ENCODE peak calls at places on chromosomes 13 and 19, in five cellular contexts. J is stomach, A is H1, L is HCT116, C is GM12892. Y is an unnamed sample.

GRCh38 chr13:51034906-51035305 is 76.2 kb downstream of the C13orf42 start:
- DNase-seq in J (no peak), A (no peak), L (no peak), C (no peak), Y (no peak)

GRCh38 chr13:97934590-97934989 is 18.9 kb upstream of the IPO5 start:
- DNase-seq in A (no peak), C (no peak), J (no peak), L (no peak), Y (no peak)

GRCh38 chr13:19818223-19818842 is 35.6 kb upstream of the PSPC1 start:
- DNase-seq in C (no peak), L (peak), J (peak), A (peak), Y (no peak)

GRCh38 chr13:109096101-109096500 is 466.7 kb downstream of the MYO16 start:
- DNase-seq in A (no peak), C (no peak), L (no peak), J (no peak), Y (no peak)

GRCh38 chr13:59873856-59874255 is 289.9 kb downstream of the DIAPH3 start:
- DNase-seq in A (no peak), C (no peak), J (no peak), L (no peak), Y (no peak)

GRCh38 chr13:103815619-103816018 is 749.4 kb upstream of the SLC10A2 start:
- DNase-seq in J (no peak), C (no peak), L (no peak), A (no peak), Y (no peak)

GRCh38 chr13:76286178-76286577 is 600.0 kb downstream of the KCTD12 start:
- DNase-seq in J (no peak), L (no peak), A (no peak), C (no peak), Y (no peak)

GRCh38 chr13:22017226-22017625 is 346.4 kb downstream of the FGF9 start:
- DNase-seq in C (no peak), L (no peak), A (no peak), J (no peak), Y (no peak)

GRCh38 chr19:53102701-53103140 is 501 bp downstream of the ZNF160 start:
- DNase-seq in C (peak), A (no peak), J (peak), L (no peak), Y (peak)

GRCh38 chr19:51140441-51140840 is 1.7 kb upstream of the SIGLEC7 start:
- DNase-seq in J (no peak), A (no peak), L (no peak), C (no peak), Y (no peak)

GRCh38 chr13:51856027-51856736 is 5.6 kb upstream of the CCDC70 start:
- DNase-seq in L (no peak), A (no peak), C (no peak), J (no peak), Y (no peak)

GRCh38 chr19:45440873-45441654 is 17.3 kb upstream of the ERCC1 start:
- DNase-seq in L (no peak), A (no peak), J (no peak), C (no peak), Y (no peak)

GRCh38 chr13:49524740-49525501 is 29.2 kb downstream of the PHF11 start:
- DNase-seq in C (no peak), J (no peak), L (no peak), A (no peak), Y (no peak)

GRCh38 chr13:79749985-79750551 is 269.1 kb downstream of the NDFIP2 start:
- DNase-seq in A (no peak), C (no peak), J (no peak), L (no peak), Y (peak)

GRCh38 chr19:11269408-11269807 is 7.1 kb upstream of the DOCK6 start:
- DNase-seq in C (no peak), J (no peak), L (no peak), A (no peak), Y (no peak)

GRCh38 chr13:98216711-98217110 is 39.6 kb upstream of the RNF113B start:
- DNase-seq in J (no peak), C (no peak), L (no peak), A (no peak), Y (no peak)

GRCh38 chr13:109816112-109816978 is 30.0 kb upstream of the IRS2 start:
- DNase-seq in J (no peak), L (no peak), C (no peak), A (no peak), Y (no peak)

DNA sequence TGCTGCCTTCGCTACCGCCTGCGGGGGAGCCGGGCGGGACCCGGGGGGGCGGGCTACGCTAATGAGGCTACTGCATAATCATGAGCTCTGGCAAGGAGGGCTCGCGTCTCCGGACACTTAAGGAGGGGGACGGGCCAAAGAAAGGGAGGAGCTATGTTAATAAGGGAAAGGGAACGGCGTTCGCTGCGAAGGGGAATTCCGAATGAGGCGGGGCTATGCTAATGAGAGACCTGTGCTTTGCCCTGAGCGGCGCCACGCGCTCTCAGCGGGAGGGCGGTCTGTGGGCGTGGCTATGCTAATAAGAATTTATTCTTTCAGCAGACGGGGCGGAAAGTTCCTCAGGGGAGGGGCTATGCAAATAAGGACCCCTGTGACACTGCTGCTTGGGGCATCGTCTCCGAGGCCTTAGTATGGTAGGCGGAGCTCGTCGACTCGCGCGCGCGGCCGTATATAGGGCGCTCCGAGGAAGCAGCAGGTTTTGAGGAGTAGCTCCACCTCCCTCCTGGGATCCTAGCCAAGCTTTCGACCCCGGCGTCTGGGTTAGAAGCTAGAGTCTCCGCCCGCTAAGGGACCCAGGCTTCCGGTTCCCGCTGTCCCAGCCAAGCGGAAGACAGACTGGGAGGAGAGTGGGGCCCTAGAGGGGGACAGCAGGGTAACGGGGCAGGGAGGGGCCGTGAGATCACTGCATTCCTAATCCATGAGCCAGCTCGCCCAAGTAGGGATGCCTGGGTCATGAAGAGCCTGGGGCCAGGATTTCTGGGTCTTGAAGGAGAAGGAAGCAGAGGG is at the start of gene RRAS:
- DNase-seq in J (peak), A (peak), C (peak), L (peak), Y (peak)
- TF ChIP-seq POLR2A in J (no peak), A (no peak), C (peak), L (peak), Y (peak)

GRCh38 chr13:44116562-44117315 is 237.0 kb downstream of the LACC1 start:
- DNase-seq in C (no peak), A (no peak), J (no peak), L (no peak), Y (no peak)

GRCh38 chr13:44111701-44112100 is 232.0 kb downstream of the LACC1 start:
- DNase-seq in L (no peak), J (no peak), C (no peak), A (no peak), Y (no peak)

GRCh38 chr13:44112700-44113329 is 233.1 kb downstream of the LACC1 start:
- DNase-seq in A (no peak), J (no peak), C (no peak), L (no peak), Y (no peak)

GRCh38 chr13:44120814-44121505 is 241.3 kb downstream of the LACC1 start:
- DNase-seq in A (no peak), C (no peak), L (no peak), J (no peak), Y (no peak)

GRCh38 chr13:44117351-44117750 is 237.6 kb downstream of the LACC1 start:
- DNase-seq in L (no peak), C (no peak), J (no peak), A (no peak), Y (no peak)
- TF ChIP-seq POLR2A in L (no peak), C (no peak), J (no peak), A (no peak), Y (no peak)

GRCh38 chr19:13844130-13844631 is 32.8 kb upstream of the NANOS3 start:
- DNase-seq in C (no peak), J (no peak), L (no peak), A (no peak), Y (no peak)

GRCh38 chr19:13847900-13848677 is 28.8 kb upstream of the NANOS3 start:
- DNase-seq in A (no peak), J (no peak), L (no peak), C (no peak), Y (no peak)

GRCh38 chr19:13848811-13849241 is 28.1 kb upstream of the NANOS3 start:
- DNase-seq in J (no peak), A (no peak), C (no peak), L (no peak), Y (no peak)

GRCh38 chr19:13847033-13847899 is 29.7 kb upstream of the NANOS3 start:
- DNase-seq in J (peak), L (peak), C (peak), A (no peak), Y (peak)

GRCh38 chr19:13846533-13847032 is 30.4 kb upstream of the NANOS3 start:
- DNase-seq in A (no peak), J (peak), C (peak), L (peak), Y (peak)
- TF ChIP-seq POLR2A in A (no peak), J (no peak), C (peak), L (no peak), Y (peak)

GRCh38 chr19:8577247-8577646 is at the start of gene MYO1F:
- DNase-seq in C (no peak), J (peak), L (no peak), A (no peak), Y (no peak)

GRCh38 chr19:8580710-8581281 is 3.6 kb upstream of the MYO1F start:
- DNase-seq in J (peak), A (peak), C (peak), L (peak), Y (peak)

GRCh38 chr19:8576273-8576993 is 809 bp downstream of the MYO1F start:
- DNase-seq in J (no peak), C (no peak), A (no peak), L (no peak), Y (no peak)

GRCh38 chr19:8577741-8578140 is 499 bp upstream of the MYO1F start:
- DNase-seq in J (no peak), A (no peak), C (no peak), L (no peak), Y (no peak)

GRCh38 chr19:8578642-8579265 is 1.5 kb upstream of the MYO1F start:
- DNase-seq in J (peak), A (peak), L (peak), C (peak), Y (no peak)
- TF ChIP-seq POLR2A in J (no peak), A (no peak), L (no peak), C (no peak), Y (no peak)

GRCh38 chr19:18385359-18385674 is 641 bp upstream of the GDF15 start:
- DNase-seq in C (no peak), L (no peak), A (no peak), J (no peak), Y (no peak)

GRCh38 chr19:18384775-18385174 is 1.2 kb upstream of the GDF15 start:
- DNase-seq in L (no peak), J (no peak), A (no peak), C (no peak), Y (no peak)

GRCh38 chr19:18387395-18387794 is 1.4 kb downstream of the GDF15 start:
- DNase-seq in C (no peak), J (no peak), L (no peak), A (no peak), Y (no peak)

GRCh38 chr19:18386543-18387251 is 739 bp downstream of the GDF15 start:
- DNase-seq in C (no peak), A (no peak), J (no peak), L (no peak), Y (no peak)

DNA sequence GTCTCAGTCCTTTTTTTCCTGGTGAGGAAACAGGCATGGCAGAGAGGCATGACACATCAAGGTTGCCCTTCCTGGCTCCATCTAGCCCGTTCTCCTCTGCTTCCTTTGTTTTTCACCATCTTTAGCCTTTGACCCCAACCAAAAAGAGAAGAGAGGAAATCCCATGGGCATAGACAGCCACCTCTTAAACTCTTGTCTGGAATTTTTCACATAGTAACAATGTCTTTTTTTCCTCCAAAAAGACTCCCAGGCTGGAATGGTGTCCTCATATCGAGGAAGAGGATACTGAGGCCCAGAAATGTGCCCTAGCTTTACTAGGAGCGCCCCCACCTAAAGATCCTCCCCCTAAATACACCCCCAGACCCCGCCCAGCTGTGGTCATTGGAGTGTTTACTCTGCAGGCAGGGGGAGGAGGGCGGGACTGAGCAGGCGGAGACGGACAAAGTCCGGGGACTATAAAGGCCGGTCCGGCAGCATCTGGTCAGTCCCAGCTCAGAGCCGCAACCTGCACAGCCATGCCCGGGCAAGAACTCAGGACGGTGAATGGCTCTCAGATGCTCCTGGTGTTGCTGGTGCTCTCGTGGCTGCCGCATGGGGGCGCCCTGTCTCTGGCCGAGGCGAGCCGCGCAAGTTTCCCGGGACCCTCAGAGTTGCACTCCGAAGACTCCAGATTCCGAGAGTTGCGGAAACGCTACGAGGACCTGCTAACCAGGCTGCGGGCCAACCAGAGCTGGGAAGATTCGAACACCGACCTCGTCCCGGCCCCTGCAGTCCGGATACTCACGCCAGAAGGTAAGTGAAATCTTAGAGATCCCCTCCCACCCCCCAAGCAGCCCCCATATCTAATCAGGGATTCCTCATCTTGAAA is at the start of gene GDF15:
- DNase-seq in C (no peak), L (peak), A (no peak), J (peak), Y (peak)
- TF ChIP-seq POLR2A in C (no peak), L (peak), A (no peak), J (peak), Y (peak)

GRCh38 chr19:4375620-4376228 is 24.6 kb downstream of the SH3GL1 start:
- DNase-seq in A (no peak), L (no peak), J (no peak), C (no peak), Y (peak)

GRCh38 chr19:4374451-4375163 is 25.7 kb downstream of the SH3GL1 start:
- DNase-seq in C (no peak), A (no peak), L (peak), J (peak), Y (peak)

GRCh38 chr19:4376991-4377781 is 23.2 kb downstream of the SH3GL1 start:
- DNase-seq in A (no peak), C (no peak), J (peak), L (no peak), Y (no peak)

GRCh38 chr19:4375164-4375619 is 25.2 kb downstream of the SH3GL1 start:
- DNase-seq in L (no peak), A (peak), J (peak), C (no peak), Y (no peak)

GRCh38 chr19:4376245-4376990 is 23.9 kb downstream of the SH3GL1 start:
- DNase-seq in L (no peak), J (no peak), C (no peak), A (no peak), Y (no peak)
- TF ChIP-seq POLR2A in L (no peak), J (no peak), C (no peak), A (no peak), Y (no peak)

DNA sequence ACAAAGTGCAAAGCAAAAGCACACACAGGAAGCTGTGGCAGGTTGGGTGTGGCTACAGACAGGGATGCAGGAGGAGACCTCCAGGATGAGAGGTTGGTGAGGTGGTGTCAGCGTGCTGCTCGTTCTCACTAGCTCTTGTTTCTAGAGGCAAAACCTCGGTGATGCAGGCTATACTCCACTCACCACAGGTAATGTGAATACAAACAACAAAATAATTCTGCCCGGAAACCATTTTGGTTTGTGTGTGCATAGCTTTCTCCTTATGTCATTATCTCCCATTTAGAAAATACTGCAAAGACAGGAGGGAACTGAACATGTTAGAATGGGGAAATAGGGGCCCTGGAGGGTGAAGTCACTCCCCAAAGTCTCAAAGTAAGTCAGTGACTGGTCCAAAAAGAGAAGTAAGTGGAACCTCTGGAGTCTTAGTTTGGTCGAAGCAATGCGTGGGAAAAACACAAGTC is 9.4 kb downstream of the LCP1 start:
- DNase-seq in J (no peak), A (no peak), C (no peak), L (no peak), Y (no peak)
- TF ChIP-seq POLR2A in J (no peak), A (no peak), C (peak), L (no peak), Y (no peak)

GRCh38 chr13:32587774-32588165 is 1.5 kb downstream of the PDS5B start:
- DNase-seq in C (no peak), J (no peak), A (no peak), L (no peak), Y (no peak)

GRCh38 chr13:32582991-32583390 is 3.3 kb upstream of the PDS5B start:
- DNase-seq in J (no peak), L (no peak), A (no peak), C (no peak), Y (no peak)

GRCh38 chr13:32585625-32586021 is 629 bp upstream of the PDS5B start:
- DNase-seq in J (no peak), L (no peak), A (no peak), C (no peak), Y (no peak)

GRCh38 chr13:32586022-32586900 is at the start of gene PDS5B:
- DNase-seq in A (peak), L (peak), J (peak), C (peak), Y (peak)

DNA sequence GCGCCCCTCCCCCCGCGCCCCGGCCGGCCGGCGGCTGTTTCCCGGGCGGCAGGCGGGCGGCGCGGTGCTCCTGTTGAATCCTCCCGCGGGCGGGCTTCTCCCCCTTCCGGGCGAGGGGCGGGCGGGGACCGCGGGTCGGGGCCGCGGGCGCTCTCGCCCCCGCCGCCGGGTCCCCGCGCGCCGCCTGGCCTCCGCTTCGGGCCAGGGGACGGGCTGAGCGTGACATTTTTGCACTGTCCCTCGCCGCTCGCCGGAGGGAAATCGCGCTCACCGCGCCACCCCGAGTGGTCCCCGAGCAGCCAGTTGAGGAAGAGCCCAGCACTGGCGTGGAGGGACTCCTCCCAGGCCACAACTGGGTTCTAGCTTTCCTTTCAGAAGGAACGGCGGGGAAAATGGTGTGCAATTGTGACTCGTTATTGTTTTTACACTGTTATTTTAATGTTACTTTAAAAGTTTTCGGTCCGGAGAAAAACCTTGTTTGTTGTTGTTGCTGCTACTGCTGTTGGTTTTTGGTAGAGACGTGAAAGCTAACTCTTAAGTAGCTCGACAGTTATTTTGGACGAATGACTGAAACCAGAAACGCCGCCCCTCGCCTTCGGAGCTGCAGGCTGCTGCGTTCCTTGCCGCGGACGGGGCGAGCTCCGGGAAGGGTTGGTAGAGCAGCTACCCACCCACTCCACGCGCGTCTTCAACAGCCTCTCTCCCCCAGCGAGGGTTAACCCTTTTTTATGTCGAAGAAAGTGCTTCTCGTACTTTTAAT is 942 bp downstream of the PDS5B start:
- DNase-seq in A (no peak), C (peak), L (peak), J (peak), Y (peak)
- TF ChIP-seq POLR2A in A (no peak), C (peak), L (no peak), J (no peak), Y (no peak)

GRCh38 chr19:4712771-4713170 is 10.9 kb downstream of the DPP9 start:
- DNase-seq in J (no peak), C (no peak), A (no peak), L (no peak), Y (no peak)

GRCh38 chr19:4714016-4714415 is 9.6 kb downstream of the DPP9 start:
- DNase-seq in C (no peak), A (no peak), L (no peak), J (no peak), Y (no peak)

GRCh38 chr19:4711211-4711610 is 12.4 kb downstream of the DPP9 start:
- DNase-seq in C (no peak), L (no peak), J (no peak), A (no peak), Y (no peak)

GRCh38 chr19:4715529-4716221 is 8.0 kb downstream of the DPP9 start:
- DNase-seq in C (no peak), J (peak), A (no peak), L (no peak), Y (no peak)

GRCh38 chr19:4713384-4713951 is 10.2 kb downstream of the DPP9 start:
- DNase-seq in L (peak), C (no peak), J (peak), A (no peak), Y (peak)
- TF ChIP-seq POLR2A in L (no peak), C (no peak), J (no peak), A (no peak), Y (peak)

GRCh38 chr19:1266116-1266817 is 2.9 kb upstream of the CIRBP start:
- DNase-seq in A (no peak), J (peak), L (no peak), C (peak), Y (peak)
- TF ChIP-seq POLR2A in A (no peak), J (no peak), L (no peak), C (no peak), Y (peak)

Y was measured in H54.